ENCODE peak calls at places on chromosomes 1 and 21, in nine cellular contexts. D, X, W, S, E, C, U, A and I are unnamed samples.

GRCh38 chr1:155320661-155321576 is at the start of gene RUSC1:
- DNase-seq in D (no peak), X (no peak), W (peak; percentile 48), S (peak; percentile 90), E (peak; percentile 93), C (peak; percentile 49), U (peak; percentile 64), A (peak; percentile 58), I (no peak)

GRCh38 chr1:54356680-54357147 is 49.5 kb downstream of the SSBP3 start:
- DNase-seq in D (no peak), X (no peak), W (no peak), S (no peak), E (no peak), C (no peak), U (no peak), A (no peak), I (no peak)

GRCh38 chr21:14754682-14755081 is 208.6 kb upstream of the SAMSN1 start:
- DNase-seq in D (no peak), X (no peak), W (no peak), S (no peak), E (no peak), C (no peak), U (no peak), A (no peak), I (no peak)

GRCh38 chr1:226602186-226603029 is 53.8 kb downstream of the STUM start:
- DNase-seq in D (no peak), X (no peak), W (no peak), S (no peak), E (no peak), C (peak; percentile 78), U (peak; percentile 59), A (peak; percentile 79), I (no peak)

GRCh38 chr1:208438262-208438661 is 194.1 kb upstream of the PLXNA2 start:
- DNase-seq in D (no peak), X (no peak), W (no peak), S (no peak), E (no peak), C (no peak), U (no peak), A (no peak), I (no peak)

GRCh38 chr1:187342495-187342894 is 513.7 kb downstream of the PLA2G4A start:
- DNase-seq in D (no peak), X (no peak), W (no peak), S (no peak), E (no peak), C (peak; percentile 28), U (no peak), A (no peak), I (no peak)

GRCh38 chr21:32410916-32411315 is 1.6 kb upstream of the EVA1C start:
- DNase-seq in D (no peak), X (no peak), W (no peak), S (no peak), E (no peak), C (no peak), U (no peak), A (no peak), I (no peak)

GRCh38 chr1:229479660-229480399 is 28.3 kb downstream of the NUP133 start:
- DNase-seq in D (no peak), X (no peak), W (no peak), S (no peak), E (no peak), C (no peak), U (no peak), A (no peak), I (no peak)

GRCh38 chr1:36609241-36610027 is 126.7 kb upstream of the CSF3R start:
- DNase-seq in D (peak; percentile 41), X (no peak), W (no peak), S (peak; percentile 92), E (no peak), C (peak; percentile 29), U (peak; percentile 60), A (peak; percentile 67), I (peak; percentile 5)

GRCh38 chr1:94694234-94694915 is 125.8 kb upstream of the SLC44A3 start:
- DNase-seq in D (no peak), X (no peak), W (no peak), S (no peak), E (no peak), C (no peak), U (peak; percentile 26), A (no peak), I (no peak)
- TF ChIP-seq CTCF in D (no peak), X (no peak), W (no peak), S (no peak), E (no peak), C (no peak), U (no peak), A (no peak), I (no peak)

GRCh38 chr1:219352961-219353651 is 179.4 kb downstream of the LYPLAL1 start:
- DNase-seq in D (no peak), X (no peak), W (no peak), S (no peak), E (no peak), C (no peak), U (no peak), A (no peak), I (peak; percentile 31)

GRCh38 chr1:219350621-219351020 is 176.9 kb downstream of the LYPLAL1 start:
- DNase-seq in D (no peak), X (no peak), W (no peak), S (no peak), E (no peak), C (no peak), U (no peak), A (peak; percentile 21), I (no peak)

GRCh38 chr1:219358080-219358479 is 184.4 kb downstream of the LYPLAL1 start:
- DNase-seq in D (no peak), X (no peak), W (no peak), S (no peak), E (no peak), C (no peak), U (no peak), A (no peak), I (no peak)

GRCh38 chr1:219350172-219350571 is 176.5 kb downstream of the LYPLAL1 start:
- DNase-seq in D (no peak), X (no peak), W (no peak), S (no peak), E (no peak), C (no peak), U (no peak), A (no peak), I (no peak)

DNA sequence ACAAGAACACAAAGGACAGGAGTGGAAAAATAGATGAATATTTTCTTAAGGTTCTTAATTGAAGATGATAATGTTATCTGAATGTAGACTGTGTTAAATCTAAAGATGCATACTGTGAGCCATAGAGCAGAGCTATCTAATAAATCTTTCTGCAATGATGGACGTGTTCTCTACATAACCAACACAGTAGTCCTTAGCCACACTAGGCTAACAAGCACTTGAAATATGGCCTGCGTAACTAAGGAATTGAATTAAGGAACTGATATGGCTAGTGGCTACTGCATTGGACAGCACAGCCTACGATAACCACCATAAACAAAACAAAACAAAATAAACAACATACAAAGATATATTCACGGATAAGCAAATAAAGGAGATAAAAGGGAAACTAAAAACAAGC is 181.3 kb downstream of the LYPLAL1 start:
- DNase-seq in D (no peak), X (no peak), W (no peak), S (no peak), E (no peak), C (no peak), U (no peak), A (no peak), I (no peak)
- H3K4me3 ChIP-seq in D (no peak overlapping the region), X (no peak overlapping the region), W (no peak overlapping the region), S (no peak overlapping the region), E (no peak overlapping the region), C (no peak overlapping the region), U (no peak overlapping the region), A (no peak overlapping the region), I (no peak overlapping the region)

GRCh38 chr1:2080884-2081283 is 30.7 kb downstream of the PRKCZ start:
- DNase-seq in D (no peak), X (no peak), W (no peak), S (no peak), E (peak; percentile 55), C (no peak), U (no peak), A (no peak), I (no peak)

GRCh38 chr1:2081326-2081885 is 31.2 kb downstream of the PRKCZ start:
- DNase-seq in D (no peak), X (no peak), W (no peak), S (no peak), E (peak; percentile 60), C (no peak), U (no peak), A (no peak), I (no peak)

GRCh38 chr1:2080140-2080539 is 29.9 kb downstream of the PRKCZ start:
- DNase-seq in D (no peak), X (no peak), W (no peak), S (no peak), E (peak; percentile 61), C (no peak), U (no peak), A (no peak), I (no peak)

GRCh38 chr1:2083666-2084065 is 33.5 kb downstream of the PRKCZ start:
- DNase-seq in D (no peak), X (no peak), W (no peak), S (no peak), E (peak; percentile 31), C (no peak), U (no peak), A (peak; percentile 5), I (no peak)

DNA sequence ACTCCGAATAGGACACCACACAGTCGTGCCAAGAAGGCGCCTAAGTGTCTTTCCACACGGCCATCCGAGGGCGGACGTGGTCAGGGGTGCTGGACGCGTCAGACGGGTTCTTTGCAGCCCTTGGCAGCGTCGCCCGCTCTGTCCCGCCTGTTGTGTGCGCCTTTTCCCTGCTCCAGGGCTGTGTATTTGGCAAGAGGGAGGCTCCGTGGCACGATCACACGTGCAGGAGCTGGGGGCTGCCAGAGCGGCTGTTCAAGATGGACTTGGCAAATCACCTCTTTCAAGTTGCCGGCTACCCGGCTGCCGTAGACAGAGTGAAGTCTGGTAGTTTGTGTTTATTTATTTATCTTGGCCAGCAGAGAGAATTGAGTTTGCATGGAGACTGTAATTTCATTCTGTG is 31.9 kb downstream of the PRKCZ start:
- DNase-seq in D (no peak), X (no peak), W (no peak), S (no peak), E (peak; percentile 74), C (no peak), U (no peak), A (no peak), I (no peak)
- TF ChIP-seq CTCF in D (no peak), X (no peak), W (no peak), S (no peak), E (no peak), C (no peak), U (no peak), A (no peak), I (no peak)

GRCh38 chr1:178341218-178341956 is 155.4 kb downstream of the CLEC20A start:
- DNase-seq in D (no peak), X (peak; percentile 67), W (no peak), S (peak; percentile 95), E (no peak), C (peak; percentile 80), U (peak; percentile 98), A (peak; percentile 80), I (peak; percentile 74)
- H3K4me3 ChIP-seq in D (no peak overlapping the region), X (no peak overlapping the region), W (peak overlapping the region; percentile 35), S (peak overlapping the region; percentile 46), E (no peak overlapping the region), C (peak overlapping the region; percentile 45), U (peak overlapping the region; percentile 56), A (peak overlapping the region; percentile 34), I (peak overlapping the region; percentile 48)

GRCh38 chr1:158035976-158036583 is 42.6 kb downstream of the KIRREL1 start:
- DNase-seq in D (peak; percentile 5), X (no peak), W (no peak), S (peak; percentile 60), E (no peak), C (peak; percentile 68), U (peak; percentile 70), A (peak; percentile 78), I (no peak)
- TF ChIP-seq CTCF in D (peak; percentile 19), X (peak; percentile 67), W (peak; percentile 65), S (peak; percentile 88), E (peak; percentile 44), C (peak; percentile 80), U (peak; percentile 71), A (peak; percentile 77), I (peak; percentile 71)